ENCODE peak calls at places on chromosomes 13 and 19, in ten cellular contexts. Y, H, P, K, B, Z, W, O, N and V are unnamed samples.
A peak's percentile ranks its signal among the peaks of the same experiment; 100 is the strongest.

GRCh38 chr19:6233827-6234511 is 45.8 kb downstream of the MLLT1 start:
- DNase-seq in W (no peak), Z (no peak), O (peak; percentile 69), H (no peak), N (no peak), P (peak; percentile 7), K (no peak), B (no peak), Y (no peak), V (no peak)

GRCh38 chr13:98930014-98930625 is 47.7 kb downstream of the DOCK9 start:
- DNase-seq in N (no peak), B (no peak), P (peak; percentile 24), H (no peak), O (no peak), Z (no peak), Y (no peak), K (no peak), W (no peak), V (no peak)

GRCh38 chr13:101307181-101307701 is 109.1 kb downstream of the NALCN start:
- DNase-seq in H (peak; percentile 100), B (peak; percentile 74), O (no peak), W (no peak), Z (no peak), N (no peak), P (no peak), Y (no peak), K (no peak), V (no peak)

GRCh38 chr19:8607386-8607785 is 3.1 kb downstream of the ADAMTS10 start:
- DNase-seq in W (no peak), Z (no peak), H (peak; percentile 82), Y (no peak), K (no peak), N (no peak), P (no peak), B (no peak), O (peak; percentile 55), V (no peak)

GRCh38 chr19:34976611-34977010 is 12.6 kb upstream of the ZNF792 start:
- DNase-seq in N (no peak), O (no peak), Z (no peak), K (no peak), P (no peak), H (no peak), B (no peak), W (no peak), Y (no peak), V (no peak)

GRCh38 chr19:7211191-7211988 is 82.8 kb downstream of the INSR start:
- DNase-seq in N (no peak), W (no peak), P (no peak), Y (no peak), K (no peak), H (peak; percentile 79), B (no peak), Z (no peak), O (peak; percentile 57), V (no peak)

GRCh38 chr19:55354698-55355212 is at the start of gene COX6B2:
- DNase-seq in B (no peak), K (no peak), H (no peak), O (no peak), W (no peak), N (no peak), P (no peak), Z (no peak), Y (no peak), V (no peak)

GRCh38 chr13:112545866-112546265 is 42.1 kb downstream of the TUBGCP3 start:
- DNase-seq in O (no peak), P (no peak), K (no peak), Z (no peak), B (peak; percentile 66), N (no peak), Y (no peak), W (no peak), H (peak; percentile 88), V (no peak)

GRCh38 chr13:43113603-43114002 is 90.2 kb downstream of the DNAJC15 start:
- DNase-seq in P (no peak), Z (no peak), Y (no peak), K (no peak), N (no peak), W (no peak), O (no peak), B (no peak), H (peak; percentile 8), V (no peak)

GRCh38 chr19:19782783-19783182 is 38.8 kb downstream of the ZNF506 start:
- DNase-seq in P (no peak), N (no peak), W (no peak), K (no peak), H (no peak), B (no peak), O (no peak), Z (no peak), Y (no peak), V (no peak)

GRCh38 chr13:79409828-79410227 is 3.8 kb upstream of the RBM26 start:
- DNase-seq in P (no peak), B (no peak), K (no peak), Y (no peak), O (no peak), H (no peak), W (no peak), N (no peak), Z (no peak), V (no peak)

GRCh38 chr13:103062079-103062478 is 4.1 kb downstream of the SLC10A2 start:
- DNase-seq in W (no peak), Z (no peak), H (no peak), B (no peak), Y (no peak), N (no peak), K (no peak), P (no peak), O (no peak), V (no peak)

GRCh38 chr13:31556376-31556775 is 182.9 kb upstream of the RXFP2 start:
- DNase-seq in W (no peak), Z (no peak), Y (no peak), P (no peak), B (peak; percentile 88), H (peak; percentile 12), N (no peak), K (no peak), O (no peak), V (no peak)

GRCh38 chr13:36887758-36888521 is 32.1 kb downstream of the SMAD9 start:
- DNase-seq in H (no peak), B (no peak), K (no peak), P (no peak), Y (no peak), Z (no peak), O (no peak), N (no peak), W (no peak), V (no peak)

GRCh38 chr13:57632276-57633140 is 964 bp downstream of the PCDH17 start:
- DNase-seq in Y (no peak), P (no peak), K (no peak), B (no peak), O (peak; percentile 24), H (peak; percentile 36), N (peak; percentile 24), Z (no peak), W (no peak), V (no peak)

GRCh38 chr19:1850809-1851544 is 2.7 kb upstream of the REXO1 start:
- DNase-seq in Y (no peak), W (no peak), K (no peak), B (no peak), P (no peak), Z (no peak), N (no peak), O (no peak), H (no peak), V (no peak)

GRCh38 chr13:22596157-22596863 is 584.5 kb upstream of the SGCG start:
- DNase-seq in P (peak; percentile 11), Y (no peak), W (no peak), B (no peak), H (no peak), N (no peak), Z (no peak), K (no peak), O (no peak), V (no peak)

GRCh38 chr19:18379803-18380747 is 5.9 kb upstream of the GDF15 start:
- DNase-seq in W (no peak), Y (no peak), P (no peak), K (no peak), O (peak; percentile 76), B (peak; percentile 90), Z (no peak), N (no peak), H (peak; percentile 89), V (no peak)

GRCh38 chr19:11197291-11198174 is at the start of gene KANK2:
- DNase-seq in O (peak; percentile 91), N (peak; percentile 99), B (peak; percentile 77), K (peak; percentile 54), P (peak; percentile 50), W (peak; percentile 99), Z (peak; percentile 48), H (peak; percentile 20), Y (peak; percentile 98), V (peak; percentile 96)